ENCODE peak calls at places on chromosomes 1 and 21, in ten cellular contexts. R is GM12892, P is H54, X is IMR-90, U is GM12891, W is A549, O is stomach, J is K562, S is NB4, M is uterus. E is an unnamed sample.

GRCh38 chr1:38766125-38766524 is 93.4 kb downstream of the RRAGC start:
- DNase-seq in O (no peak), S (no peak), M (no peak), P (no peak), J (no peak), R (no peak), U (no peak), W (no peak), X (no peak), E (no peak)

GRCh38 chr1:204136814-204137213 is 15.0 kb downstream of the ETNK2 start:
- DNase-seq in X (no peak), J (no peak), O (no peak), S (no peak), W (no peak), P (no peak), M (no peak), R (no peak), U (no peak), E (no peak)

GRCh38 chr1:9066945-9067807 is 2.3 kb downstream of the SLC2A5 start:
- DNase-seq in J (no peak), W (no peak), R (no peak), U (no peak), S (peak; percentile 87), X (peak; percentile 91), O (no peak), M (peak; percentile 80), P (no peak), E (no peak)

GRCh38 chr1:212437179-212437798 is 4.6 kb downstream of the NENF start:
- DNase-seq in X (no peak), R (no peak), J (peak; percentile 69), P (no peak), W (no peak), M (no peak), U (no peak), S (no peak), O (no peak), E (peak; percentile 37)

GRCh38 chr1:60913039-60913438 is 169.3 kb upstream of the NFIA start:
- DNase-seq in O (no peak), P (no peak), R (no peak), U (no peak), X (no peak), J (no peak), M (no peak), W (no peak), S (no peak), E (no peak)

GRCh38 chr1:145806844-145807243 is 17.1 kb downstream of the RNF115 start:
- DNase-seq in P (no peak), U (no peak), X (no peak), O (no peak), J (no peak), R (no peak), M (no peak), S (no peak), W (no peak), E (no peak)

GRCh38 chr1:96710708-96711477 is 10.7 kb upstream of the PTBP2 start:
- DNase-seq in X (peak; percentile 69), W (no peak), U (no peak), S (peak; percentile 17), J (no peak), M (no peak), P (no peak), O (no peak), R (no peak), E (no peak)

GRCh38 chr21:15679630-15680029 is 50.2 kb upstream of the USP25 start:
- DNase-seq in P (no peak), J (no peak), M (no peak), W (no peak), X (no peak), R (no peak), U (no peak), S (peak; percentile 1), O (no peak), E (peak; percentile 12)

GRCh38 chr1:240611619-240612490 is at the start of gene GREM2:
- DNase-seq in M (peak; percentile 70), O (peak; percentile 58), X (peak; percentile 95), U (peak; percentile 27), S (peak; percentile 3), J (no peak), W (peak; percentile 31), R (peak; percentile 7), P (peak; percentile 34), E (no peak)

GRCh38 chr1:246533371-246533905 is 26.4 kb upstream of the SMYD3 start:
- DNase-seq in P (no peak), J (no peak), W (no peak), S (no peak), O (no peak), R (no peak), U (no peak), X (no peak), M (no peak), E (no peak)

GRCh38 chr1:39722495-39722894 is 16.2 kb upstream of the PPIE start:
- DNase-seq in S (no peak), X (peak; percentile 46), M (no peak), W (no peak), P (no peak), R (no peak), J (no peak), O (no peak), U (no peak), E (no peak)

GRCh38 chr1:203282720-203283542 is 22.4 kb upstream of the BTG2 start:
- DNase-seq in R (no peak), W (no peak), U (no peak), J (peak; percentile 33), X (no peak), S (no peak), P (no peak), O (no peak), M (peak; percentile 15), E (no peak)

GRCh38 chr1:46172321-46172720 is 2.6 kb upstream of the TSPAN1 start:
- DNase-seq in M (no peak), P (no peak), W (no peak), S (no peak), X (no peak), O (no peak), J (no peak), R (no peak), U (no peak), E (no peak)

GRCh38 chr1:93681095-93681548 is 515 bp downstream of the BCAR3 start:
- DNase-seq in U (no peak), J (no peak), R (no peak), M (no peak), W (no peak), S (no peak), P (no peak), O (no peak), X (peak; percentile 19), E (peak; percentile 40)

GRCh38 chr1:41668967-41669366 is 184.5 kb upstream of the EDN2 start:
- DNase-seq in W (no peak), J (no peak), S (no peak), M (no peak), X (no peak), O (no peak), P (no peak), R (no peak), U (no peak), E (no peak)

DNA sequence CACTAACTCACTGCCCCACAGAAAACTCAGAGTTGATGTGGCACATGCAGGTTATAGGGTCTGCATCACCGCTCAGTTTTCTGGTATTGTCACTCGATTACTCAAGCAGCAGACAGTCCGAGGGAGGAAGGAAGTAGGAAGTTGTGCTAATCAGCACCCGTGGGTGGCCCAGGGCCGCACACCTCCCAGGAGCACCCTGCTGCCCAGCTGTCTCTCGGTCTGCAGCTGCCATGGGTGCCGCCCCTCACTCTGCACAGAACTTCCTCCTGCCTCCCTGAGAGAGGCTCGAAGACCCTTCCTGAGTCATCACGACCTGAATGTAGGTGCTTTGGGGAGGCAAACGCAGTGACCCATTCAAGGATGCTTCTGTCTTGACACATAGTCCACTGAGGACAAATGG is 4.2 kb upstream of the TFF3 start:
- DNase-seq in J (no peak), P (no peak), M (peak; percentile 0), U (no peak), W (no peak), S (peak; percentile 90), X (no peak), R (no peak), O (no peak), E (no peak)
- TF ChIP-seq POLR2A in J (no peak), P (no peak), M (no peak), U (no peak), W (no peak), S (no peak), X (no peak), R (no peak), O (no peak), E (no peak)

DNA sequence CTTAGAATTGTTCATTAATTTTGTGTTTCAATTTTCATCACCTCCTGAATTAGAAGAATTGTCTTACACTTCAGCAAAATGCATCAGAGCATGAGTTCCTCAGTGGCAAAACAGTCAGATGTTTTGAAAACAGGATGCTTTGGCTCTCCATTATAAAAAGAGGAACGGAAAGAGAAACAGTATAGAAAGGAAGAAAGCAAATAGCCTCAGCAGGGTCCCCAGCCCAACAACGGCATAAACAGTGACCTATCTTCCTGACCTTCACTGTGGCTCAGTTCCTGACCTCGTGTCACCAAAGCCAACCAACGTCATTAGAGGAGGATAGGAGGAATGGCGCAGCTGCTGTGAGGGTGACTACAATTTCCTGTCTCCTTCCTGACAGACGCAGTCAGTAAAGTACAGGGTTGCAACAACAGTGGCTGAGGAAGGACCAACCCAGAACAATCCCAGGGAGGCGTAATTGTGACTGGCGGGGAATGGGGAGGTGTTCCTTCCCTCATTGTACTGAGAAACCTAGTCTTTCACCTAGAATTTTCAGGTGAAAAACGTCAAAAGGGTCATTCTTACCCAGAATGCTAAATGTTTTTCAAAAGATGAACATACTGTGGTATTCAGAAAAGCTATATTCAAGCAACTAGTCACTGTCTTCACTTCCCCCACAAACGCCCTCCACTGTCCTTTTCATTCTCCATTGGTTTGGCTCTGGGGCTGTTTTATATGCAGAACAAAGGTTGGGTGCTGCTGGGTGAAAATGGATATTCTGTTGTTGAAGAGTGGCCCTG is 197.9 kb upstream of the SGIP1 start:
- DNase-seq in U (no peak), P (no peak), M (peak; percentile 35), W (no peak), R (peak; percentile 21), X (peak; percentile 61), S (peak; percentile 97), O (peak; percentile 63), J (no peak), E (no peak)
- TF ChIP-seq POLR2A in U (peak; percentile 92), P (no peak), M (peak; percentile 25), W (no peak), R (peak; percentile 76), X (no peak), S (no peak), O (no peak), J (no peak), E (no peak)

DNA sequence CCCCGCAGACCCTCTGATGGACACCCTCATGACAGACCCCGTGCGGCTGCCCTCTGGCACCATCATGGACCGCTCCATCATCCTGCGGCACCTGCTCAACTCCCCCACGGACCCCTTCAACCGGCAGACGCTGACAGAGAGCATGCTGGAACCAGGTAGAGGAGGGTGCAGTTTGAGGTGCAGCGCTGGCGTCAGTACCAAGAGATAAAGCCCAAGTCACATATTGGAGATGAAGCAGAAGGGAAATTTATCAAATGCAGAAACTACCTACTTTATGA is 31.0 kb upstream of the KIF1B start:
- DNase-seq in W (no peak), S (no peak), R (no peak), J (no peak), P (no peak), U (no peak), M (no peak), X (no peak), O (no peak), E (no peak)
- TF ChIP-seq POLR2A in W (no peak), S (no peak), R (no peak), J (no peak), P (no peak), U (no peak), M (no peak), X (no peak), O (no peak), E (no peak)

GRCh38 chr1:234602334-234603220 is 7.4 kb downstream of the IRF2BP2 start:
- DNase-seq in J (peak; percentile 61), U (no peak), S (peak; percentile 90), M (peak; percentile 70), X (peak; percentile 98), W (peak; percentile 81), P (no peak), O (peak; percentile 43), R (no peak), E (peak; percentile 84)
- TF ChIP-seq POLR2A in J (peak; percentile 72), U (peak; percentile 74), S (peak; percentile 75), M (peak; percentile 41), X (no peak), W (no peak), P (no peak), O (no peak), R (peak; percentile 38), E (peak; percentile 79)

E was measured in erythroblast.